ENCODE peak calls at places on chromosomes 11 and 22, in six cellular contexts. W is HCT116, K is K562, G is HepG2, N is GM12878, R is H1. I is an unnamed sample.

GRCh38 chr22:30422481-30423295 is 2.9 kb upstream of the MTFP1 start:
- DNase-seq in K (peak), G (peak), R (peak), N (no peak), W (peak), I (peak)

GRCh38 chr11:92259861-92260260 is 35.2 kb downstream of the FAT3 start:
- DNase-seq in K (no peak), W (no peak), G (no peak), R (no peak), N (no peak), I (no peak)

GRCh38 chr11:66157182-66157864 is 87.3 kb downstream of the PACS1 start:
- DNase-seq in W (no peak), G (no peak), N (no peak), K (no peak), R (no peak), I (no peak)

GRCh38 chr11:18329196-18329870 is 7.0 kb downstream of the GTF2H1 start:
- DNase-seq in R (no peak), G (no peak), N (no peak), W (no peak), K (peak), I (no peak)

GRCh38 chr11:112968988-112969714 is 7.9 kb downstream of the NCAM1 start:
- DNase-seq in K (no peak), G (no peak), W (no peak), N (no peak), R (no peak), I (no peak)

GRCh38 chr11:96045622-96046456 is 121.9 kb upstream of the MTMR2 start:
- DNase-seq in G (no peak), R (peak), N (no peak), K (no peak), W (no peak), I (peak)

GRCh38 chr11:31809857-31810778 is 1.0 kb downstream of the PAX6 start:
- DNase-seq in G (no peak), K (peak), W (no peak), R (peak), N (no peak), I (no peak)

GRCh38 chr11:67282155-67282875 is 6.8 kb upstream of the ANKRD13D start:
- DNase-seq in K (no peak), G (no peak), R (no peak), N (no peak), W (no peak), I (no peak)

GRCh38 chr22:39174498-39175120 is 22.1 kb upstream of the CBX7 start:
- DNase-seq in K (no peak), N (no peak), R (peak), G (peak), W (peak), I (peak)

GRCh38 chr11:78715639-78716311 is 141.1 kb upstream of the NARS2 start:
- DNase-seq in R (peak), K (peak), N (no peak), W (peak), G (peak), I (peak)

GRCh38 chr22:22884010-22884887 is 3.4 kb upstream of the IGLL5 start:
- DNase-seq in R (peak), K (peak), W (peak), G (peak), N (no peak), I (peak)

GRCh38 chr22:32760815-32761214 is 40.7 kb upstream of the TIMP3 start:
- DNase-seq in G (no peak), N (no peak), K (no peak), W (no peak), R (no peak), I (no peak)

GRCh38 chr11:114195981-114196731 is 100.0 kb upstream of the NNMT start:
- DNase-seq in R (no peak), N (no peak), W (no peak), G (no peak), K (no peak), I (no peak)

GRCh38 chr11:1572200-1573076 is at the start of gene DUSP8:
- DNase-seq in N (no peak), G (peak), R (peak), K (peak), W (peak), I (peak)

GRCh38 chr11:43834291-43834690 is 46.3 kb upstream of the ALKBH3 start:
- DNase-seq in N (no peak), K (no peak), R (no peak), W (no peak), G (no peak), I (no peak)

GRCh38 chr11:68579455-68579854 is 104.9 kb upstream of the GAL start:
- DNase-seq in N (no peak), K (no peak), W (no peak), R (no peak), G (no peak), I (no peak)

GRCh38 chr11:22807855-22808558 is 21.6 kb downstream of the SVIP start:
- DNase-seq in W (no peak), N (peak), G (no peak), K (no peak), R (no peak), I (no peak)

GRCh38 chr11:33747969-33748368 is 11.7 kb upstream of the CD59 start:
- DNase-seq in G (no peak), K (no peak), W (no peak), N (no peak), R (no peak), I (no peak)

GRCh38 chr11:69097263-69097662 is 48.5 kb downstream of the TPCN2 start:
- DNase-seq in N (no peak), G (no peak), R (no peak), W (no peak), K (no peak), I (no peak)

GRCh38 chr11:32892355-32893090 is at the start of gene QSER1:
- DNase-seq in K (peak), W (no peak), N (no peak), G (peak), R (peak), I (no peak)

GRCh38 chr22:50701076-50701419 is 28.4 kb downstream of the SHANK3 start:
- DNase-seq in G (peak), N (no peak), K (no peak), R (no peak), W (no peak), I (no peak)

GRCh38 chr11:9862981-9863380 is 199.1 kb downstream of the SWAP70 start:
- DNase-seq in G (no peak), K (no peak), N (no peak), W (no peak), R (no peak), I (no peak)

GRCh38 chr22:50729391-50730012 is 8.5 kb upstream of the ACR start:
- DNase-seq in G (no peak), W (no peak), R (no peak), K (no peak), N (no peak), I (no peak)

GRCh38 chr11:61378713-61379313 is 13.6 kb upstream of the TMEM216 start:
- DNase-seq in N (no peak), G (peak), W (no peak), K (no peak), R (no peak), I (no peak)

GRCh38 chr11:12285106-12285505 is 92.3 kb upstream of the PARVA start:
- DNase-seq in K (no peak), N (no peak), W (no peak), G (no peak), R (no peak), I (no peak)

GRCh38 chr11:16993495-16993894 is 20.7 kb downstream of the PLEKHA7 start:
- DNase-seq in W (no peak), R (no peak), K (no peak), G (no peak), N (no peak), I (no peak)

GRCh38 chr11:71566081-71566620 is 788 bp downstream of the KRTAP5-10 start:
- DNase-seq in K (no peak), R (no peak), W (no peak), N (no peak), G (no peak), I (no peak)

GRCh38 chr22:20418211-20418788 is 19.3 kb downstream of the SCARF2 start:
- DNase-seq in R (peak), G (peak), K (peak), N (no peak), W (peak), I (no peak)

GRCh38 chr22:46050916-46051614 is 74.1 kb upstream of the WNT7B start:
- DNase-seq in K (no peak), N (no peak), R (no peak), G (no peak), W (no peak), I (no peak)

GRCh38 chr11:26276798-26277424 is 55.0 kb upstream of the ANO3 start:
- DNase-seq in G (peak), R (peak), K (peak), W (peak), N (no peak), I (peak)

GRCh38 chr11:75241906-75242644 is 1.5 kb downstream of the TPBGL start:
- DNase-seq in G (no peak), R (no peak), W (no peak), N (no peak), K (no peak), I (no peak)

GRCh38 chr11:74069146-74070046 is 60.5 kb upstream of the UCP3 start:
- DNase-seq in N (no peak), W (no peak), G (no peak), R (no peak), K (no peak), I (no peak)

GRCh38 chr22:44828193-44828592 is 75.8 kb downstream of the ARHGAP8 start:
- DNase-seq in K (peak), G (no peak), R (peak), W (no peak), N (no peak), I (peak)

GRCh38 chr11:128210148-128210940 is 377.0 kb downstream of the ETS1 start:
- DNase-seq in G (peak), W (peak), K (no peak), R (no peak), N (no peak), I (peak)

GRCh38 chr22:36465232-36466021 is 16.0 kb downstream of the TXN2 start:
- DNase-seq in R (no peak), K (no peak), N (no peak), W (peak), G (peak), I (no peak)

GRCh38 chr11:66277475-66278391 is at the start of gene CNIH2:
- DNase-seq in G (no peak), N (no peak), R (peak), K (peak), W (no peak), I (no peak)

GRCh38 chr11:65021509-65021908 is 5.7 kb upstream of the SNX15 start:
- DNase-seq in R (no peak), K (no peak), G (no peak), N (no peak), W (no peak), I (no peak)

DNA sequence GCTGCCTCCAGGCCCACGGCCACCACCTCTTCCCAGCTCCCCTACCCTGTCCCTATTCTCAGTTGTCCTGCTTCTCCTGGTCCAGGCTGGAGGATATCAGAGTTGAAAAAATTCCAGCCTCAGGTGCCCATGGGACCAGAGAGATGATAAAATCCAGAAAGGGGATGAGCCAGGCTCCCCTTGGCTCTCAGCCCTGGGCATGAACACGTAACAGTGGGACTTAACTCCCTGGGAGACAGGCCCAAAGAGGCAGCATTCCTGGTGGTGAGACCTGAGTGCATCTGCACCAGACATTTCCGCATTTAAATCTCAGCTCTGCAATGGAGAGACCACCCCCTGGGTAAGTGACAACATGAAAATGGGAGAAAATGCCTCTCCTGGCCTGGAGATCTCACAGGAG is 10.4 kb upstream of the SLC39A13 start:
- DNase-seq in W (no peak), K (no peak), N (no peak), G (no peak), R (no peak), I (no peak)
- TF ChIP-seq YY1 in W (no peak), K (no peak), N (no peak), G (no peak), R (no peak), I (no peak)

GRCh38 chr11:6321356-6321755 is 1.1 kb upstream of the CAVIN3 start:
- DNase-seq in R (no peak), N (no peak), K (no peak), G (no peak), W (no peak), I (no peak)

GRCh38 chr11:6319001-6319878 is 1.1 kb downstream of the CAVIN3 start:
- DNase-seq in N (no peak), R (peak), G (no peak), W (no peak), K (no peak), I (no peak)

GRCh38 chr11:6319879-6320410 is 356 bp downstream of the CAVIN3 start:
- DNase-seq in R (no peak), K (peak), N (no peak), W (peak), G (no peak), I (peak)

GRCh38 chr11:6321961-6322362 is 1.7 kb upstream of the CAVIN3 start:
- DNase-seq in R (no peak), N (no peak), G (no peak), K (no peak), W (peak), I (no peak)

DNA sequence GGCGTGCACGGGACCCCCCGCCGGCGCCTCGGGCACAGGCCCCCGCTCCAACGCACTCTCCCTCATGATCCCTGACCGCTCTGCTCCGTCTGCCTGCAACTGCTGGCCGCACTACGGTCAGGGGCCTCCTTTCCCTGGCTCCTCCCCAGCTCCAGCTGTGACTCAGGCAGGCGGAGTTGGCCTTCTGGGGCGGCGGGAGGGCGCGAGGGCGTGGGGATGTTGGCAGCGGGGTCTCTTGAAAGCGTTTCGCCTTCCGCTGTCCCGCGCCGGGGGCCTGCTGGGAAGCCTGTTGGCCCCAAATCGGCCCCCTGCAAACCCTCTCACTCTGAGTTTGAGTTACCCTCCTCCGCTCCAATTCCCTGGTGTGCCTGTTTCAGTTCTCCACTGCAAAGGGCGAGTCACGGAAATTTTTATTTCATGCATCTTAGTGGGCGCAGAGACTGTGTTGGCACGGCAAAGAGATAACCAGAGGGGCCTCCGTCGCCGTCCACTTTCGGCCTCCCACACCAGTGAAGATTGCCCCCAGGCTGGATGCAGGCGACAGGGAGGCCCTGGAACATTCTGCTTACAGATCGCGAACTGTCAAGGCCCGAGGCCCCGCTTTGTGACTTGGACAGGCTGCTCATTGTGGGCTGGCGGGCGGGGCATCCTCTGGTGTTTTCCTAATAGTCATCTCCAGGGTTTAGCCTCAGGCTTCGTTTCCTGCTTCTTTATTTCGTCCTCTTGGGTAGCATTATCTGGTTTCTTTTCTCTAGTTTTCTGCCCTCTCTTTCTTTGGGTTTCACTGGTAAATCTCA is at the start of gene CAVIN3:
- DNase-seq in R (peak), N (peak), K (no peak), G (no peak), W (peak), I (no peak)
- H3K4me3 ChIP-seq in R (peak), N (peak), K (no peak), G (no peak), W (peak), I (peak)

GRCh38 chr11:121326230-121326629 is 33.7 kb downstream of the SC5D start:
- DNase-seq in W (no peak), R (no peak), N (no peak), K (no peak), G (no peak), I (no peak)

GRCh38 chr11:121330614-121331435 is 38.3 kb downstream of the SC5D start:
- DNase-seq in N (no peak), W (no peak), G (no peak), K (no peak), R (no peak), I (no peak)

GRCh38 chr11:121328967-121329653 is 36.5 kb downstream of the SC5D start:
- DNase-seq in R (no peak), G (no peak), W (no peak), K (no peak), N (no peak), I (no peak)

GRCh38 chr11:121329786-121330395 is 37.3 kb downstream of the SC5D start:
- DNase-seq in R (no peak), W (no peak), N (no peak), K (no peak), G (peak), I (no peak)

GRCh38 chr11:121328213-121328966 is 35.8 kb downstream of the SC5D start:
- DNase-seq in K (no peak), R (no peak), G (no peak), W (no peak), N (no peak), I (no peak)
- TF ChIP-seq ZNF274 in K (no peak), R (no peak), G (no peak), W (no peak), N (no peak), I (no peak)

DNA sequence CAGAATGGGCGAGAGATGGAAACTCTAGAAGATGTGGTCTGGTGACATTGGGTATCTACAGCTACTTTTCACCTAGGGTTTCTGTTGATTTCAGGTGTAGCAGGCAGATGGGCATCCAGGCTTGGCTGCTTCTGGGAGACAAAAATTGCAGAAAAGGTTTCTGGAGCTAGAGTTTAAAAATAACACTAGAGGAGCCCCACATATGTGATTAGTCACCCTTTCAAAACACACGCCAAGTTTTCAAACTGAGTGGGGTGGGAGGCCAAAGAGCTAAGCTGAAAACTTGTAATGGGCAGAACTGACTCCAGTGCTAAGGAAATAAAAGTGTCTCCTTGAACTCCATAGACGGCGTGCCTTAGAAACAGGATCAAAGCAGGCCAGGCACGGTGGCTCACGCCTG is 80.8 kb downstream of the GRK3 start:
- DNase-seq in G (no peak), K (no peak), R (no peak), W (no peak), N (no peak), I (no peak)
- TF ChIP-seq YY1 in G (no peak), K (no peak), R (no peak), W (no peak), N (no peak), I (no peak)

GRCh38 chr22:17370766-17371181 is 1.5 kb downstream of the CECR2 start:
- DNase-seq in R (no peak), N (no peak), W (no peak), K (no peak), G (no peak), I (no peak)
- H3K4me3 ChIP-seq in R (peak), N (no peak), W (peak), K (no peak), G (no peak), I (peak)

GRCh38 chr11:30653606-30654005 is 67.5 kb upstream of the MPPED2 start:
- DNase-seq in G (no peak), R (no peak), K (no peak), N (no peak), W (no peak), I (no peak)
- TF ChIP-seq ZNF274 in G (no peak), R (no peak), K (no peak), N (no peak), W (no peak), I (no peak)